ENCODE peak calls at places on chromosomes 11 and 22, in nine cellular contexts. J, V, O, F, G, W, H, D and Y are unnamed samples. For H3K4me1, the result is how much of the 10 kb centered on the place peaks cover.

GRCh38 chr11:107844041-107844440 is 14.5 kb downstream of the SLC35F2 start:
- DNase-seq in V (no peak), J (no peak), W (peak), G (no peak), D (peak), H (no peak), O (peak), F (peak), Y (no peak)

GRCh38 chr22:37425800-37426531 is 1.3 kb downstream of the ELFN2 start:
- DNase-seq in F (peak), O (no peak), W (peak), D (peak), J (no peak), G (no peak), H (no peak), V (no peak), Y (peak)

GRCh38 chr11:82978422-82979099 is 77.0 kb downstream of the DDIAS start:
- DNase-seq in H (no peak), W (no peak), V (no peak), O (peak), J (no peak), G (no peak), D (peak), F (peak), Y (no peak)

GRCh38 chr11:71284525-71285092 is 32.2 kb upstream of the SHANK2 start:
- DNase-seq in V (no peak), D (no peak), F (no peak), G (no peak), W (no peak), J (no peak), O (no peak), H (no peak), Y (no peak)

GRCh38 chr11:367956-368413 is 1.3 kb upstream of the B4GALNT4 start:
- DNase-seq in W (peak), F (no peak), G (no peak), H (no peak), V (no peak), J (no peak), D (no peak), O (no peak), Y (no peak)

GRCh38 chr11:94193288-94193687 is 64.6 kb downstream of the PANX1 start:
- DNase-seq in J (no peak), O (peak), F (peak), V (peak), G (no peak), D (peak), W (no peak), H (no peak), Y (no peak)

GRCh38 chr22:19691721-19692341 is 22.5 kb upstream of the SEPTIN5 start:
- DNase-seq in J (no peak), D (peak), O (peak), G (no peak), V (no peak), F (peak), W (peak), H (no peak), Y (no peak)

GRCh38 chr22:25453058-25453457 is 111.4 kb upstream of the GRK3 start:
- DNase-seq in D (no peak), W (no peak), O (no peak), J (no peak), H (no peak), V (no peak), G (no peak), F (no peak), Y (no peak)

GRCh38 chr11:112588252-112588668 is 327.6 kb upstream of the PLET1 start:
- DNase-seq in J (peak), D (peak), O (peak), V (peak), H (no peak), W (peak), F (peak), G (peak), Y (peak)

GRCh38 chr11:69242583-69242940 is 51.4 kb upstream of the MYEOV start:
- DNase-seq in W (no peak), J (no peak), H (no peak), F (no peak), O (no peak), D (no peak), V (no peak), G (no peak), Y (no peak)

GRCh38 chr11:72754544-72755155 is 2.4 kb upstream of the ARAP1 start:
- DNase-seq in D (no peak), V (no peak), G (no peak), O (no peak), J (no peak), H (no peak), F (no peak), W (no peak), Y (no peak)

GRCh38 chr22:36765131-36765942 is 10.6 kb downstream of the IFT27 start:
- DNase-seq in D (no peak), H (peak), V (no peak), G (no peak), J (no peak), O (no peak), F (no peak), W (no peak), Y (no peak)

GRCh38 chr11:41245184-41245583 is 214.3 kb downstream of the LRRC4C start:
- DNase-seq in O (no peak), J (no peak), F (no peak), G (no peak), W (no peak), H (peak), V (no peak), D (peak), Y (no peak)

DNA sequence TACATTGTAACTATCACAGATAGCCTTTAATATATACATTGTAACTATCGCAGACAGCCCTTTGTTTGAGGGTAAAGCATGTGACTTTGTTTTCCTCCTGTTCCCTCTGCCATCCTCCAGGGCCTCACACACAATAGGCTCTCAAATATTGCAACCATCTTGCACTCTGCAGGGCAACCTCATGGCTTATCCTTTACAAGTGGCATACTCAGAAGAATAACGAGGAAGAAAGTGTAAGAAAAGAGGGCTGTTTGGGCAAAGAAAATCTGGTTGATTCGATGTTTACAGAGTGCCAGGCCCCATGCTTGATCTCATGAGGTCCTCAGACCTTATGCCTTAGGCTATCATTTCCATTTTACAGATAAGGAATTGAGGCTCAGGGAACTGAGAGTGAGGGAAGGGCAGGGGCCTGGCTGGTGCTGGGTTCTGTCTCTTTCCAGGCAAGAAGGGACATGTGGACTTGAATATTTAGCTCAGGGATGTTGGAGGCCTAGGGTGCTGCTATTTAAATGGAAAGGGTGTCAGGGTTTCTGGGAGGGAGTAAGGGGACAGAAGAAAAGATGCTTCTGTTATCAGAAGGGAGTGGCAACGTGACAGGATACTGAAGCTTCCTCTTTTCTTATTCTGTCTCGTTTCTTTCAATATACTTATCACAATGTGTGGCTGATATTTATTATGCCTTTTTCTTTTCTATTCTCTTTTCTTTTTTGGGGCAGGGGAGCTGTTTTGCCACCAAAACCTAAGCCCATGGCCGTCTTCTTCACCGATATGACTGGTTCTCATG is 1.1 kb upstream of the SAMM50 start:
- DNase-seq in H (no peak), V (no peak), J (no peak), O (no peak), W (peak), F (no peak), D (no peak), G (no peak), Y (no peak)
- H3K4me1 ChIP-seq in H (under half), V (under half), J (under half), O (under half), W (under half), F (under half), D (under half), G (under half), Y (under half)

GRCh38 chr11:64778223-64778472 is 194 bp downstream of the SF1 start:
- DNase-seq in H (no peak), O (no peak), J (no peak), D (no peak), W (no peak), F (no peak), G (no peak), V (no peak), Y (no peak)
- H3K4me1 ChIP-seq in H (under half), O (under half), J (under half), D (under half), W (under half), F (under half), G (under half), V (under half), Y (under half)

GRCh38 chr11:134369656-134370525 is 38.1 kb downstream of the GLB1L2 start:
- DNase-seq in H (peak), W (no peak), V (no peak), G (no peak), D (no peak), O (no peak), F (no peak), J (no peak), Y (no peak)
- H3K4me1 ChIP-seq in H (under half), W (under half), V (under half), G (under half), D (under half), O (under half), F (under half), J (under half), Y (under half)

GRCh38 chr11:63764712-63765631 is 3.6 kb downstream of the ZFTA start:
- DNase-seq in H (no peak), G (no peak), W (peak), F (no peak), V (peak), O (peak), D (no peak), J (peak), Y (no peak)

GRCh38 chr11:63768232-63769043 is at the start of gene ZFTA:
- DNase-seq in O (peak), G (no peak), H (peak), V (peak), J (peak), W (peak), D (peak), F (peak), Y (peak)

GRCh38 chr11:63765688-63766241 is 2.8 kb downstream of the ZFTA start:
- DNase-seq in H (peak), G (no peak), O (no peak), F (no peak), W (no peak), D (no peak), V (peak), J (no peak), Y (no peak)

GRCh38 chr11:63767415-63768231 is 952 bp downstream of the ZFTA start:
- DNase-seq in W (peak), F (peak), G (peak), O (peak), V (peak), H (peak), D (peak), J (peak), Y (peak)

GRCh38 chr11:63766501-63767270 is 1.9 kb downstream of the ZFTA start:
- DNase-seq in J (no peak), G (no peak), V (no peak), D (no peak), F (no peak), H (no peak), W (no peak), O (no peak), Y (no peak)
- H3K4me1 ChIP-seq in J (half or more), G (under half), V (under half), D (under half), F (under half), H (half or more), W (under half), O (under half), Y (under half)